ENCODE peak calls at places on chromosome 2, in ten cellular contexts. B is NCI-H82; N is skeletal muscle cell; E is mucosa of gallbladder; K is activated naive CD4-positive, alpha-beta T cell; V is nephron progenitor cell; J is NCI-H748 treated with DMSO at 0.1 percent for 48 hours; H is epithelial cell of esophagus; M is ascending aorta; Y is AG09309. R is an unnamed sample.

GRCh38 chr2:230899786-230900185 is 25.3 kb downstream of the GPR55 start:
- DNase-seq in V (no peak), B (no peak), J (no peak), N (no peak), Y (no peak), M (no peak), E (no peak), H (no peak), K (no peak), R (no peak)

GRCh38 chr2:85744771-85745601 is 8.8 kb upstream of the ATOH8 start:
- DNase-seq in H (no peak), B (peak), J (no peak), K (no peak), E (no peak), M (no peak), Y (no peak), N (peak), V (no peak), R (no peak)

GRCh38 chr2:36452279-36452678 is 96.7 kb downstream of the CRIM1 start:
- DNase-seq in N (no peak), K (no peak), J (no peak), H (no peak), B (no peak), V (no peak), M (no peak), Y (no peak), E (no peak), R (no peak)

GRCh38 chr2:197705912-197706838 is 1.0 kb downstream of the MARS2 start:
- DNase-seq in B (peak), J (no peak), N (no peak), Y (no peak), V (peak), M (no peak), E (peak), H (peak), K (no peak), R (no peak)

GRCh38 chr2:42765686-42766085 is 1.8 kb upstream of the OXER1 start:
- DNase-seq in H (no peak), B (no peak), N (no peak), K (no peak), J (no peak), M (no peak), E (no peak), V (no peak), Y (no peak), R (no peak)

GRCh38 chr2:5932556-5933469 is 240.6 kb downstream of the SOX11 start:
- DNase-seq in V (no peak), K (no peak), H (no peak), N (no peak), J (no peak), Y (no peak), E (peak), B (no peak), M (no peak), R (no peak)

GRCh38 chr2:63712748-63713147 is 124.0 kb downstream of the MDH1 start:
- DNase-seq in J (no peak), B (peak), E (no peak), H (peak), Y (peak), M (no peak), K (no peak), N (no peak), V (no peak), R (no peak)

GRCh38 chr2:42332575-42332974 is 28.4 kb downstream of the COX7A2L start:
- DNase-seq in E (no peak), M (no peak), V (no peak), Y (no peak), J (no peak), H (no peak), K (no peak), N (no peak), B (no peak), R (no peak)

GRCh38 chr2:239978381-239978780 is 46.8 kb downstream of the NDUFA10 start:
- DNase-seq in Y (peak), J (no peak), M (no peak), E (no peak), K (no peak), B (no peak), H (peak), N (no peak), V (no peak), R (no peak)

GRCh38 chr2:196431957-196432356 is 207.6 kb upstream of the CCDC150 start:
- DNase-seq in N (no peak), H (peak), B (peak), M (no peak), E (no peak), J (no peak), K (no peak), Y (no peak), V (peak), R (no peak)

GRCh38 chr2:157256621-157257020 is 884 bp upstream of the GALNT5 start:
- DNase-seq in K (no peak), J (no peak), V (no peak), E (no peak), N (no peak), B (no peak), M (no peak), H (peak), Y (no peak), R (no peak)

GRCh38 chr2:63861220-63861822 is 19.6 kb downstream of the UGP2 start:
- DNase-seq in M (no peak), N (no peak), B (peak), Y (no peak), J (no peak), K (peak), H (peak), E (peak), V (peak), R (no peak)

GRCh38 chr2:187826023-187826422 is 271.8 kb upstream of the TFPI start:
- DNase-seq in N (no peak), H (no peak), M (no peak), B (no peak), J (no peak), K (no peak), Y (no peak), V (no peak), E (no peak), R (no peak)

GRCh38 chr2:43461461-43462073 is 134.3 kb downstream of the THADA start:
- DNase-seq in M (no peak), K (no peak), V (no peak), E (no peak), H (no peak), J (no peak), B (no peak), Y (no peak), N (no peak), R (no peak)

GRCh38 chr2:156518160-156518559 is 82.0 kb downstream of the GPD2 start:
- DNase-seq in M (no peak), V (no peak), E (no peak), K (no peak), Y (no peak), B (peak), J (no peak), N (no peak), H (no peak), R (no peak)

GRCh38 chr2:62014102-62014501 is 108.6 kb downstream of the COMMD1 start:
- DNase-seq in V (no peak), Y (peak), M (peak), N (peak), E (peak), H (peak), J (no peak), B (peak), K (no peak), R (peak)

GRCh38 chr2:70751881-70752280 is 16.1 kb downstream of the ADD2 start:
- DNase-seq in Y (no peak), E (no peak), H (no peak), N (no peak), V (no peak), K (no peak), B (no peak), J (no peak), M (no peak), R (no peak)

GRCh38 chr2:81077396-81077795 is 772.8 kb upstream of the LRRTM1 start:
- DNase-seq in H (no peak), N (no peak), K (no peak), M (no peak), Y (no peak), B (no peak), J (no peak), V (no peak), E (no peak), R (no peak)

GRCh38 chr2:26186371-26186770 is 13.5 kb downstream of the GAREM2 start:
- DNase-seq in K (no peak), B (no peak), N (no peak), M (no peak), Y (no peak), E (no peak), V (no peak), J (no peak), H (no peak), R (no peak)

GRCh38 chr2:177675256-177676220 is 283.0 kb downstream of the AGPS start:
- DNase-seq in B (no peak), J (no peak), E (no peak), V (peak), K (no peak), H (no peak), N (no peak), M (no peak), Y (no peak), R (no peak)

GRCh38 chr2:10721344-10722251 is at the start of gene ATP6V1C2:
- DNase-seq in J (no peak), Y (no peak), M (no peak), H (peak), B (peak), K (no peak), N (no peak), E (no peak), V (peak), R (no peak)

GRCh38 chr2:10740226-10740625 is 18.8 kb downstream of the ATP6V1C2 start:
- DNase-seq in Y (no peak), K (no peak), J (no peak), V (no peak), N (no peak), E (no peak), M (no peak), H (no peak), B (no peak), R (no peak)

GRCh38 chr2:75311521-75311920 is 112.2 kb upstream of the TACR1 start:
- DNase-seq in E (no peak), H (no peak), M (no peak), Y (no peak), V (no peak), J (no peak), K (no peak), N (no peak), B (no peak), R (no peak)

GRCh38 chr2:58680938-58681337 is 439.8 kb upstream of the FANCL start:
- DNase-seq in Y (no peak), K (no peak), J (no peak), E (no peak), M (no peak), B (no peak), V (no peak), H (peak), N (no peak), R (no peak)

GRCh38 chr2:11778923-11779757 is 32.7 kb downstream of the LPIN1 start:
- DNase-seq in E (peak), K (peak), V (peak), B (peak), J (peak), H (peak), N (no peak), M (no peak), Y (no peak), R (no peak)

GRCh38 chr2:133523406-133523805 is 44.9 kb downstream of the NCKAP5 start:
- DNase-seq in V (no peak), M (no peak), N (no peak), B (no peak), Y (no peak), J (no peak), H (no peak), K (no peak), E (no peak), R (no peak)

GRCh38 chr2:67240507-67240906 is 156.6 kb upstream of the ETAA1 start:
- DNase-seq in N (peak), Y (no peak), K (no peak), M (no peak), H (peak), J (no peak), E (peak), B (peak), V (no peak), R (no peak)

R was measured in AG04450.